ENCODE peak calls at places on chromosome 9, in five cellular contexts. One of them, this sample, is unnamed.

GRCh38 chr9:125878241-125878640 is 131.1 kb downstream of the PBX3 start:
- DNase-seq in AG04449: no peak
- DNase-seq in WTC11: no peak
- DNase-seq in GM06990: no peak
- DNase-seq in Caco-2: no peak
- DNase-seq in this sample: no peak

GRCh38 chr9:112819635-112820496 is 69.3 kb downstream of the SNX30 start:
- DNase-seq in AG04449: peak; percentile 29
- DNase-seq in WTC11: peak; percentile 31
- DNase-seq in GM06990: no peak
- DNase-seq in Caco-2: peak; percentile 57
- DNase-seq in this sample: peak; percentile 39

GRCh38 chr9:33236571-33236970 is 3.4 kb upstream of the SPINK4 start:
- DNase-seq in AG04449: no peak
- DNase-seq in WTC11: no peak
- DNase-seq in GM06990: no peak
- DNase-seq in Caco-2: no peak
- DNase-seq in this sample: no peak

GRCh38 chr9:93091453-93092081 is 4.5 kb upstream of the CARD19 start:
- DNase-seq in AG04449: peak; percentile 52
- DNase-seq in WTC11: no peak
- DNase-seq in GM06990: peak; percentile 55
- DNase-seq in Caco-2: no peak
- DNase-seq in this sample: peak; percentile 44

GRCh38 chr9:136455043-136456002 is 15.7 kb upstream of the INPP5E start:
- DNase-seq in AG04449: no peak
- DNase-seq in WTC11: no peak
- DNase-seq in GM06990: no peak
- DNase-seq in Caco-2: no peak
- DNase-seq in this sample: no peak

GRCh38 chr9:91424403-91425176 is 958 bp upstream of the NFIL3 start:
- DNase-seq in AG04449: no peak
- DNase-seq in WTC11: peak; percentile 33
- DNase-seq in GM06990: peak; percentile 41
- DNase-seq in Caco-2: peak; percentile 57
- DNase-seq in this sample: peak; percentile 41

GRCh38 chr9:34555002-34555348 is 32.2 kb upstream of the ENHO start:
- DNase-seq in AG04449: no peak
- DNase-seq in WTC11: no peak
- DNase-seq in GM06990: no peak
- DNase-seq in Caco-2: no peak
- DNase-seq in this sample: no peak

GRCh38 chr9:101353683-101354082 is 31.1 kb downstream of the BAAT start:
- DNase-seq in AG04449: no peak
- DNase-seq in WTC11: no peak
- DNase-seq in GM06990: no peak
- DNase-seq in Caco-2: no peak
- DNase-seq in this sample: no peak

GRCh38 chr9:82021198-82021597 is 32.6 kb downstream of the SPATA31D1 start:
- DNase-seq in AG04449: peak; percentile 90
- DNase-seq in WTC11: no peak
- DNase-seq in GM06990: no peak
- DNase-seq in Caco-2: no peak
- DNase-seq in this sample: no peak

GRCh38 chr9:25691786-25692185 is 13.5 kb upstream of the TUSC1 start:
- DNase-seq in AG04449: no peak
- DNase-seq in WTC11: no peak
- DNase-seq in GM06990: no peak
- DNase-seq in Caco-2: no peak
- DNase-seq in this sample: no peak

GRCh38 chr9:12859704-12860251 is 85.0 kb downstream of the LURAP1L start:
- DNase-seq in AG04449: no peak
- DNase-seq in WTC11: no peak
- DNase-seq in GM06990: no peak
- DNase-seq in Caco-2: no peak
- DNase-seq in this sample: no peak

GRCh38 chr9:122367779-122368460 is 2.9 kb upstream of the PTGS1 start:
- DNase-seq in AG04449: no peak
- DNase-seq in WTC11: no peak
- DNase-seq in GM06990: no peak
- DNase-seq in Caco-2: no peak
- DNase-seq in this sample: no peak

GRCh38 chr9:136354592-136355085 is 8.9 kb downstream of the DNLZ start:
- DNase-seq in AG04449: no peak
- DNase-seq in WTC11: no peak
- DNase-seq in GM06990: no peak
- DNase-seq in Caco-2: no peak
- DNase-seq in this sample: no peak

GRCh38 chr9:76433851-76434250 is 25.1 kb upstream of the GCNT1 start:
- DNase-seq in AG04449: no peak
- DNase-seq in WTC11: no peak
- DNase-seq in GM06990: no peak
- DNase-seq in Caco-2: no peak
- DNase-seq in this sample: no peak

GRCh38 chr9:117414220-117414905 is 494 bp downstream of the ASTN2 start:
- DNase-seq in AG04449: no peak
- DNase-seq in WTC11: peak; percentile 56
- DNase-seq in GM06990: peak; percentile 9
- DNase-seq in Caco-2: peak; percentile 31
- DNase-seq in this sample: peak; percentile 34

GRCh38 chr9:121498487-121499176 is 1.0 kb downstream of the GGTA1 start:
- DNase-seq in AG04449: no peak
- DNase-seq in WTC11: peak; percentile 50
- DNase-seq in GM06990: peak; percentile 15
- DNase-seq in Caco-2: peak; percentile 17
- DNase-seq in this sample: peak; percentile 53

GRCh38 chr9:72315510-72316287 is 49.3 kb downstream of the ZFAND5 start:
- DNase-seq in AG04449: no peak
- DNase-seq in WTC11: peak; percentile 16
- DNase-seq in GM06990: no peak
- DNase-seq in Caco-2: no peak
- DNase-seq in this sample: no peak

GRCh38 chr9:137109250-137110146 is 5.0 kb downstream of the DPP7 start:
- DNase-seq in AG04449: no peak
- DNase-seq in WTC11: no peak
- DNase-seq in GM06990: no peak
- DNase-seq in Caco-2: no peak
- DNase-seq in this sample: no peak

GRCh38 chr9:120931278-120932085 is 4.9 kb upstream of the TRAF1 start:
- DNase-seq in AG04449: no peak
- DNase-seq in WTC11: no peak
- DNase-seq in GM06990: peak; percentile 81
- DNase-seq in Caco-2: no peak
- DNase-seq in this sample: peak; percentile 86

GRCh38 chr9:137606005-137606601 is 617 bp downstream of the ARRDC1 start:
- DNase-seq in AG04449: no peak
- DNase-seq in WTC11: peak; percentile 43
- DNase-seq in GM06990: no peak
- DNase-seq in Caco-2: peak; percentile 54
- DNase-seq in this sample: no peak

GRCh38 chr9:512555-513272 is 298.0 kb downstream of the DOCK8 start:
- DNase-seq in AG04449: no peak
- DNase-seq in WTC11: no peak
- DNase-seq in GM06990: no peak
- DNase-seq in Caco-2: no peak
- DNase-seq in this sample: no peak

GRCh38 chr9:19493174-19493811 is 84.5 kb downstream of the ACER2 start:
- DNase-seq in AG04449: no peak
- DNase-seq in WTC11: peak; percentile 60
- DNase-seq in GM06990: peak; percentile 12
- DNase-seq in Caco-2: peak; percentile 51
- DNase-seq in this sample: peak; percentile 60

GRCh38 chr9:113593682-113594281 is 130.3 kb downstream of the RGS3 start:
- DNase-seq in AG04449: peak; percentile 88
- DNase-seq in WTC11: peak; percentile 93
- DNase-seq in GM06990: peak; percentile 56
- DNase-seq in Caco-2: peak; percentile 49
- DNase-seq in this sample: peak; percentile 61

GRCh38 chr9:35696520-35697215 is 6.9 kb upstream of the TPM2 start:
- DNase-seq in AG04449: no peak
- DNase-seq in WTC11: peak; percentile 81
- DNase-seq in GM06990: no peak
- DNase-seq in Caco-2: peak; percentile 76
- DNase-seq in this sample: peak; percentile 85

GRCh38 chr9:134320916-134321570 is 5.2 kb upstream of the RXRA start:
- DNase-seq in AG04449: no peak
- DNase-seq in WTC11: no peak
- DNase-seq in GM06990: no peak
- DNase-seq in Caco-2: peak; percentile 44
- DNase-seq in this sample: no peak

GRCh38 chr9:12784461-12785250 is 9.8 kb downstream of the LURAP1L start:
- DNase-seq in AG04449: peak; percentile 79
- DNase-seq in WTC11: no peak
- DNase-seq in GM06990: peak; percentile 43
- DNase-seq in Caco-2: no peak
- DNase-seq in this sample: no peak

DNA sequence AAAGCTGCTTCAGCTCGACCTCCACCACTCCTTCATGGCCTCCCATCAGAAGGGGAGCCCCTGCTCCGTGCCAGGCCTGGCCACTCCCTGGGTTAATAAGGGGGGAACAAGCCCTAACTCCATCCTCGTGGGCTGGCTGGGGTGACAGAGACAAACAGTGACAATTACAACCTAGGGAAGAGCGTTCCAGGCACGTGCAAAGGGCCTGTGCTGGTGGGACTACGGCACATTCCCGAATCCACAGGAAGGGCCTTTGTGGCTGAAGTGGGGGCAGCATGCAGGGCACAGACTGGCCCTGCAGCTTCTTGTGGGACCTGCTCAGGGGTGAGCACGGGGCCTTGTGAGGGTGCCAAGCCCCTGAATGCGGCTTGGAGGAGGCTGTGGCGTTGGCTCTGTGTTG is 157.4 kb downstream of the C9orf50 start:
- DNase-seq in AG04449: no peak
- DNase-seq in WTC11: no peak
- DNase-seq in GM06990: no peak
- DNase-seq in Caco-2: no peak
- DNase-seq in this sample: no peak
- TF ChIP-seq CTCF in AG04449: no peak
- TF ChIP-seq CTCF in WTC11: no peak
- TF ChIP-seq CTCF in GM06990: no peak
- TF ChIP-seq CTCF in Caco-2: no peak
- TF ChIP-seq CTCF in this sample: no peak

DNA sequence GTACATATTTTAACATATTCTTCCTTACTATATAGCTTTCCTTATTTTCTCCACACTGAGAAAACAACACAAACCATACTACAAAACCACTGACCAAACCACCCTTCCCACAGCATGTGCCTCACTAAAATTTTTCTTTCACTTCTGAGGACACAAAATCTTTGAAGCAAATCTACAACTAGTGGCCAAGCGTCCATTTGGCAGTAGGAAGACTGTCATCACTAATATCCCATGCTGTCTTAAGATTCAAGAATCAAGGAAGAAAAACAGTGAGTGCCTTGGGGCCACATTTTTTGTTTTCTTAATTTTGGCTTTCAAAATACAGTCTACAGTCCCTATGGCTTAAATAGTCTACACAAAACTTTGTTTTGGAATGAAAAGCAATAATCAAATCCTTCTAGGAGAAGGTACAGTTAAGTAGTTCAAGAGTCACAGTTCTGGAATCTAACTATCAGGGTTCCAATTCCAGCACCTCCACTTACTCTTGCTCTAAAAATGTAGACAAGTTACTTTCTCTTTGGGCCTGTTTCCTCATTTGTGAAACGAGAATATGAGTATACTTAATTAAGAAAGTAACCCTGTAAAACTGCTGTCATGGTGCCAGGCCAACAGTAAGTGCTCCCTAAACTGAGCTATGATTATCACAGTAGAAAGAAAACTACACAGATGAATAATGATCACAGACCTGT is 227.9 kb downstream of the BNC2 start:
- DNase-seq in AG04449: no peak
- DNase-seq in WTC11: no peak
- DNase-seq in GM06990: no peak
- DNase-seq in Caco-2: no peak
- DNase-seq in this sample: no peak
- TF ChIP-seq CTCF in AG04449: no peak
- TF ChIP-seq CTCF in WTC11: no peak
- TF ChIP-seq CTCF in GM06990: no peak
- TF ChIP-seq CTCF in Caco-2: no peak
- TF ChIP-seq CTCF in this sample: no peak

DNA sequence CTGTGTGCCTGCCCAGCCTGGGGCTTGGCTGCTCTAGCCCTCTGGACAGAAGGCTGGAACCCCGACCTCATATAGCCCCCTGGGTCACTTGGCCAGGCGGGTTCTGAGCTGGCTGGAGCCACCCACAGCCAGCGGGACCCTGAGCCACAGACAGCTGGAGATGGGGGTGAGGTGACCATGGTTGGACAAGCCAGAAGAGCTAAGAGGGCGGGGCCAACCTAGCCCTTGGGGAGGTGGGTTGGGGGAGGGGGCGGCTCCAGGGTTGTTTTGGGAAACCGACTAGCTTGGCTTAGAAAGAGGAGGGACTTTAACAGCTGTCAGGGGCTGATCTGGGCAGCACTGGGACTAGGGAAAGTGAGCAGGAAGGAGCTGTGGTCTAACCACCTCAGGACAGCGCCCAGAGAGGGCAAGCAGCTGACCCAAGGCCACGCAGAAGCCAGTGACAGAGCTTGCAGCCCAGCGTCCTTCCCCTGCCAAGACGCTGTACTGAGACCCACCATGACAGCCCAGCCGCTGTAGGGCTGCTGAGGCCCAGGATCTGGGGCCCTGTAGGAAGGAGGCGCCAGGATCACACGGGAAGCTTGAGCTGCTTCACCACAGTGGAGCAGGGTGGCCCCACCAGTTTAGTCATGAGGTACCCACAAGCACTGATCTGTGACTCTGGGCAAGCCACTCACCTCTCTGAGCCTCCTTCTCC is 2.2 kb downstream of the AIF1L start:
- DNase-seq in AG04449: no peak
- DNase-seq in WTC11: peak; percentile 46
- DNase-seq in GM06990: no peak
- DNase-seq in Caco-2: no peak
- DNase-seq in this sample: no peak
- TF ChIP-seq CTCF in AG04449: no peak
- TF ChIP-seq CTCF in WTC11: no peak
- TF ChIP-seq CTCF in GM06990: no peak
- TF ChIP-seq CTCF in Caco-2: no peak
- TF ChIP-seq CTCF in this sample: no peak

DNA sequence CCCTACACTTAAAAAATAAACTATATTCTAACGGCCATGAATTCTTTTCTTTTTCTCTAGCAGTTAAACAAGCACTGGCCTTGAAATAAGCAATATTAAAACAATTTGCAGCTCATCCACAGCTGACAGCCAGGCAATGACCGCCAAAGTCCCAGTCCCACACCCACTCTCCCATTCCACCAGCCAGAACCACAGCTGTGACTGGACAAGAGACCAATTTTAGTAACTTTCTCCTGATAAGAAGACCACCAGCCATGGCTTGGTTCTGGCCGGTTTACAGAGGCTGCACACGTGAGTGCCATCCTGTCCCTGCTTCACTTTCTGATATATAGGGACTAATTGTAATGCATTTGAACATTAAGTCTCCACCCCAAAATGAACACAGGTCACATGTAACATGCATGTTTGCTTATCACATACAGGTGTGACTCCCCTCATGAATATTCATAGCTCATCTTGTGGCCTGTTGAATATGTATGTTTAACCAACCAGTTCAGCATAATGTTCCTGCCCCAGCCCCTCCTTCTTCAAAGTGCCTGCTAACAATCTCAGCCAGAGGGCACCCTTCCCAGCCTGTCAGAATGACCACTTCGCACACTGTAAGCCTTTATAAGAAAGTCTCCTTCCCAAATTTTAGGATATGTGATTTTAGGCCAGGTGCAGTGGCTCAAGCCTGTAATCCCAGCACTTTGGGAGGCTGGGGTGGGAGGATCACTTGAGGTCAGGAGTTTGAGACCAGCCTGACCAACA is 23.9 kb upstream of the FANCC start:
- DNase-seq in AG04449: no peak
- DNase-seq in WTC11: peak; percentile 25
- DNase-seq in GM06990: no peak
- DNase-seq in Caco-2: peak; percentile 29
- DNase-seq in this sample: no peak
- TF ChIP-seq CTCF in AG04449: peak; percentile 34
- TF ChIP-seq CTCF in WTC11: no peak
- TF ChIP-seq CTCF in GM06990: no peak
- TF ChIP-seq CTCF in Caco-2: no peak
- TF ChIP-seq CTCF in this sample: no peak

This sample was measured in GM20000.